ENCODE peak calls at places on chromosomes 11 and 22, in six cellular contexts. One of them, this sample, is unnamed.
A peak's percentile ranks its signal among the peaks of the same experiment; 100 is the strongest.

GRCh38 chr11:126229782-126230540 is 18.4 kb downstream of the FAM118B start:
- DNase-seq in iPS-NIHi11: no peak
- DNase-seq in EL: no peak
- DNase-seq in astrocyte of the cerebellum: no peak
- DNase-seq in brain microvascular endothelial cell: no peak
- DNase-seq in HTR-8/SVneo: no peak
- DNase-seq in this sample: no peak

GRCh38 chr11:29306527-29306926 is 710.3 kb downstream of the KCNA4 start:
- DNase-seq in HTR-8/SVneo: peak; percentile 19
- DNase-seq in iPS-NIHi11: no peak
- DNase-seq in EL: peak; percentile 97
- DNase-seq in brain microvascular endothelial cell: peak; percentile 93
- DNase-seq in astrocyte of the cerebellum: peak; percentile 91
- DNase-seq in this sample: no peak

GRCh38 chr22:27100789-27101188 is 443.4 kb downstream of the MIAT start:
- DNase-seq in astrocyte of the cerebellum: peak; percentile 60
- DNase-seq in iPS-NIHi11: peak; percentile 79
- DNase-seq in brain microvascular endothelial cell: peak; percentile 58
- DNase-seq in EL: peak; percentile 63
- DNase-seq in HTR-8/SVneo: no peak
- DNase-seq in this sample: no peak

GRCh38 chr11:102869354-102869753 is 5.4 kb downstream of the MMP12 start:
- DNase-seq in astrocyte of the cerebellum: no peak
- DNase-seq in EL: no peak
- DNase-seq in iPS-NIHi11: no peak
- DNase-seq in HTR-8/SVneo: no peak
- DNase-seq in brain microvascular endothelial cell: no peak
- DNase-seq in this sample: no peak

GRCh38 chr11:662689-663274 is 25.7 kb downstream of the DRD4 start:
- DNase-seq in EL: peak; percentile 60
- DNase-seq in iPS-NIHi11: peak; percentile 93
- DNase-seq in brain microvascular endothelial cell: peak; percentile 60
- DNase-seq in astrocyte of the cerebellum: peak; percentile 18
- DNase-seq in HTR-8/SVneo: peak; percentile 78
- DNase-seq in this sample: peak; percentile 78

GRCh38 chr22:41096391-41096790 is 4.0 kb downstream of the EP300 start:
- DNase-seq in EL: no peak
- DNase-seq in iPS-NIHi11: no peak
- DNase-seq in brain microvascular endothelial cell: no peak
- DNase-seq in HTR-8/SVneo: no peak
- DNase-seq in astrocyte of the cerebellum: no peak
- DNase-seq in this sample: no peak

GRCh38 chr22:44172370-44173108 is 8.2 kb upstream of the PARVG start:
- DNase-seq in HTR-8/SVneo: no peak
- DNase-seq in astrocyte of the cerebellum: no peak
- DNase-seq in EL: no peak
- DNase-seq in brain microvascular endothelial cell: peak; percentile 6
- DNase-seq in iPS-NIHi11: peak; percentile 55
- DNase-seq in this sample: peak; percentile 84

GRCh38 chr11:130666781-130667251 is 218.4 kb downstream of the ADAMTS15 start:
- DNase-seq in iPS-NIHi11: no peak
- DNase-seq in brain microvascular endothelial cell: no peak
- DNase-seq in EL: peak; percentile 53
- DNase-seq in HTR-8/SVneo: no peak
- DNase-seq in astrocyte of the cerebellum: peak; percentile 38
- DNase-seq in this sample: no peak

GRCh38 chr22:37172266-37173245 is 15.5 kb downstream of the C1QTNF6 start:
- DNase-seq in EL: no peak
- DNase-seq in astrocyte of the cerebellum: no peak
- DNase-seq in iPS-NIHi11: no peak
- DNase-seq in brain microvascular endothelial cell: no peak
- DNase-seq in HTR-8/SVneo: no peak
- DNase-seq in this sample: no peak

GRCh38 chr11:126132319-126132718 is 69.7 kb upstream of the CDON start:
- DNase-seq in astrocyte of the cerebellum: peak; percentile 57
- DNase-seq in iPS-NIHi11: peak; percentile 70
- DNase-seq in HTR-8/SVneo: peak; percentile 45
- DNase-seq in EL: peak; percentile 39
- DNase-seq in brain microvascular endothelial cell: no peak
- DNase-seq in this sample: peak; percentile 63

GRCh38 chr11:61495801-61496601 is 12.5 kb upstream of the LRRC10B start:
- DNase-seq in brain microvascular endothelial cell: no peak
- DNase-seq in iPS-NIHi11: no peak
- DNase-seq in EL: no peak
- DNase-seq in astrocyte of the cerebellum: no peak
- DNase-seq in HTR-8/SVneo: no peak
- DNase-seq in this sample: no peak

GRCh38 chr11:126080206-126080941 is 17.7 kb upstream of the CDON start:
- DNase-seq in brain microvascular endothelial cell: no peak
- DNase-seq in astrocyte of the cerebellum: no peak
- DNase-seq in EL: no peak
- DNase-seq in iPS-NIHi11: peak; percentile 28
- DNase-seq in HTR-8/SVneo: no peak
- DNase-seq in this sample: no peak

GRCh38 chr11:119584193-119585037 is 144.6 kb downstream of the NECTIN1 start:
- DNase-seq in EL: peak; percentile 89
- DNase-seq in iPS-NIHi11: peak; percentile 86
- DNase-seq in astrocyte of the cerebellum: peak; percentile 79
- DNase-seq in HTR-8/SVneo: peak; percentile 77
- DNase-seq in brain microvascular endothelial cell: peak; percentile 63
- DNase-seq in this sample: peak; percentile 61

GRCh38 chr11:6563667-6564066 is 39.7 kb downstream of the RRP8 start:
- DNase-seq in brain microvascular endothelial cell: no peak
- DNase-seq in iPS-NIHi11: no peak
- DNase-seq in astrocyte of the cerebellum: no peak
- DNase-seq in EL: no peak
- DNase-seq in HTR-8/SVneo: no peak
- DNase-seq in this sample: no peak